ENCODE peak calls at places on chromosome 11, in eight cellular contexts. D, C, Z, Q, G, U, O and E are unnamed samples.

GRCh38 chr11:71937826-71938225 is 9.0 kb downstream of the RNF121 start:
- DNase-seq in D (no peak), C (no peak), Z (no peak), Q (no peak), G (no peak), U (no peak), O (no peak), E (no peak)

GRCh38 chr11:41612415-41612814 is 153.0 kb upstream of the LRRC4C start:
- DNase-seq in D (no peak), C (no peak), Z (peak; percentile 54), Q (no peak), G (peak; percentile 37), U (no peak), O (no peak), E (no peak)

GRCh38 chr11:99257131-99257530 is 236.4 kb downstream of the CNTN5 start:
- DNase-seq in D (no peak), C (no peak), Z (peak; percentile 54), Q (no peak), G (peak; percentile 32), U (no peak), O (no peak), E (no peak)

GRCh38 chr11:18775492-18776292 is 15.9 kb downstream of the PTPN5 start:
- DNase-seq in D (peak; percentile 31), C (peak; percentile 28), Z (peak; percentile 79), Q (peak; percentile 59), G (peak; percentile 79), U (peak; percentile 76), O (peak; percentile 57), E (peak; percentile 52)

GRCh38 chr11:93444671-93445073 is 98.5 kb downstream of the SMCO4 start:
- DNase-seq in D (peak; percentile 2), C (no peak), Z (peak; percentile 96), Q (no peak), G (peak; percentile 94), U (no peak), O (no peak), E (no peak)

GRCh38 chr11:10375280-10376048 is 70.6 kb downstream of the ADM start:
- DNase-seq in D (peak; percentile 95), C (no peak), Z (peak; percentile 93), Q (no peak), G (peak; percentile 30), U (no peak), O (no peak), E (no peak)

GRCh38 chr11:5123802-5124521 is 14.2 kb downstream of the OR52A5 start:
- DNase-seq in D (peak; percentile 76), C (peak; percentile 24), Z (peak; percentile 71), Q (no peak), G (peak; percentile 89), U (peak; percentile 48), O (peak; percentile 72), E (peak; percentile 26)

GRCh38 chr11:33722579-33723234 is 13.5 kb downstream of the CD59 start:
- DNase-seq in D (peak; percentile 80), C (no peak), Z (peak; percentile 86), Q (no peak), G (peak; percentile 53), U (no peak), O (no peak), E (peak; percentile 73)

GRCh38 chr11:83628622-83629347 is 342.6 kb upstream of the CCDC90B start:
- DNase-seq in D (no peak), C (no peak), Z (no peak), Q (no peak), G (no peak), U (no peak), O (no peak), E (no peak)

GRCh38 chr11:114190630-114191029 is 105.6 kb upstream of the NNMT start:
- DNase-seq in D (no peak), C (no peak), Z (no peak), Q (no peak), G (no peak), U (no peak), O (no peak), E (no peak)

GRCh38 chr11:27485930-27486773 is 13.6 kb upstream of the LGR4 start:
- DNase-seq in D (peak; percentile 61), C (no peak), Z (peak; percentile 85), Q (no peak), G (peak; percentile 57), U (no peak), O (peak; percentile 61), E (no peak)

GRCh38 chr11:45501980-45502545 is 163.4 kb downstream of the CHST1 start:
- DNase-seq in D (no peak), C (no peak), Z (no peak), Q (no peak), G (no peak), U (no peak), O (no peak), E (no peak)

GRCh38 chr11:6418958-6419611 is at the start of gene APBB1:
- DNase-seq in D (peak; percentile 48), C (peak; percentile 75), Z (peak; percentile 63), Q (peak; percentile 88), G (peak; percentile 66), U (peak; percentile 73), O (peak; percentile 81), E (peak; percentile 84)

GRCh38 chr11:86148339-86148738 is 79.5 kb upstream of the PICALM start:
- DNase-seq in D (no peak), C (no peak), Z (no peak), Q (no peak), G (peak; percentile 32), U (no peak), O (no peak), E (no peak)

GRCh38 chr11:48036011-48036410 is 55.7 kb downstream of the PTPRJ start:
- DNase-seq in D (peak; percentile 31), C (no peak), Z (no peak), Q (no peak), G (peak; percentile 77), U (no peak), O (no peak), E (no peak)

GRCh38 chr11:65743928-65744698 is 23.5 kb upstream of the RNASEH2C start:
- DNase-seq in D (no peak), C (no peak), Z (peak; percentile 70), Q (no peak), G (peak; percentile 44), U (peak; percentile 62), O (peak; percentile 6), E (peak; percentile 21)

DNA sequence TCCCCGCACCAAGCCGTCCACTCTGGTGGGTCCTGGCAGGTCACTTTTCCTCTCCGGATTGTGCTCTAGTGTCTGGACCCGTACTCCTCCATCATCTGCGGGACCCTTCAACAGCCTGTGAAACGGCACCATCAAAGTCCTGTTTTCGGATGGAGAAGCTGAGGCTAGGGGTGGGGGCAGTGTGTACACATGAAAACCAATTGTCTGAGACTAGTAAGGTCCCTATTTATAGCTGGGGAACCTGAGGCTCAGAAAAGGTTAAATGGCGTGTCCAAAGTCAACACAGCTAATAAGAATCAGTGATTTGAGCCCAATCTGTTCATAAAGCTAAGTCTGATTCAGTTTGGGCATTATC is 666 bp upstream of the LRRC32 start:
- DNase-seq in D (no peak), C (no peak), Z (no peak), Q (no peak), G (no peak), U (no peak), O (peak; percentile 61), E (no peak)
- H3K4me1 ChIP-seq in D (peaks cover 11% of the 10 kb centered on the region), C (peaks cover 66% of the 10 kb centered on the region), Z (no peaks in the 10 kb centered on the region), Q (peaks cover 27% of the 10 kb centered on the region), G (no peaks in the 10 kb centered on the region), U (peaks cover 25% of the 10 kb centered on the region), O (peaks cover 83% of the 10 kb centered on the region), E (no peaks in the 10 kb centered on the region)

GRCh38 chr11:115724709-115725108 is 220.5 kb upstream of the CADM1 start:
- DNase-seq in D (peak; percentile 90), C (no peak), Z (no peak), Q (no peak), G (no peak), U (no peak), O (no peak), E (no peak)

GRCh38 chr11:115717215-115717584 is 213.0 kb upstream of the CADM1 start:
- DNase-seq in D (peak; percentile 46), C (no peak), Z (no peak), Q (no peak), G (no peak), U (no peak), O (no peak), E (no peak)

GRCh38 chr11:115721309-115722007 is 217.2 kb upstream of the CADM1 start:
- DNase-seq in D (no peak), C (no peak), Z (no peak), Q (no peak), G (no peak), U (no peak), O (no peak), E (no peak)

GRCh38 chr11:115718945-115719344 is 214.7 kb upstream of the CADM1 start:
- DNase-seq in D (no peak), C (no peak), Z (no peak), Q (no peak), G (no peak), U (no peak), O (no peak), E (no peak)

GRCh38 chr11:115720537-115721308 is 216.5 kb upstream of the CADM1 start:
- DNase-seq in D (no peak), C (no peak), Z (no peak), Q (no peak), G (no peak), U (no peak), O (no peak), E (no peak)
- H3K27ac ChIP-seq in D (no peak overlapping the region), C (no peak overlapping the region), Z (no peak overlapping the region), Q (no peak overlapping the region), G (no peak overlapping the region), U (no peak overlapping the region), O (no peak overlapping the region), E (no peak overlapping the region)

DNA sequence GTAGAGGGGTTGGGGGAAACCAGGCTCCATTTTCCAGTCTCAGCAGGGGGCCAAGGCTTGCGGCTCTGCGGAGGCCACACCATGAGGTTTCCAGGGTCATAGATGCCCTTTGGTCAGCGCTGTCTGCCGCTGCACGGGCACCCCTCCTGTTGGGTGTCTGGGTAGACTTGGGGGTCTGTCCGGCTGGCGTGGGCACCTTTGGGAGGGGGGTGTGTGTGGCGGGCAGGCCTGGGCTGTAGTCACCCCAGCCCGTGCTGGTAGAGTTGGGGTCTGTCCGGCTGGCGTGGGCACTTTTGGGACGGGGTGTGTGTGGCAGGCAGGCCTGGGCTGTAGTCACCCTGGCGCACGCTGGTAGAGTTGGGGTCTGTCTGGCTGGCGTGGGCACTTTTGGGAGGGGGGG is 18.6 kb downstream of the LSP1 start:
- DNase-seq in D (no peak), C (peak; percentile 10), Z (no peak), Q (no peak), G (no peak), U (no peak), O (no peak), E (no peak)
- H3K4me3 ChIP-seq in D (no peak overlapping the region), C (peak overlapping the region; percentile 64), Z (no peak overlapping the region), Q (peak overlapping the region; percentile 33), G (no peak overlapping the region), U (peak overlapping the region; percentile 27), O (no peak overlapping the region), E (peak overlapping the region; percentile 56)

DNA sequence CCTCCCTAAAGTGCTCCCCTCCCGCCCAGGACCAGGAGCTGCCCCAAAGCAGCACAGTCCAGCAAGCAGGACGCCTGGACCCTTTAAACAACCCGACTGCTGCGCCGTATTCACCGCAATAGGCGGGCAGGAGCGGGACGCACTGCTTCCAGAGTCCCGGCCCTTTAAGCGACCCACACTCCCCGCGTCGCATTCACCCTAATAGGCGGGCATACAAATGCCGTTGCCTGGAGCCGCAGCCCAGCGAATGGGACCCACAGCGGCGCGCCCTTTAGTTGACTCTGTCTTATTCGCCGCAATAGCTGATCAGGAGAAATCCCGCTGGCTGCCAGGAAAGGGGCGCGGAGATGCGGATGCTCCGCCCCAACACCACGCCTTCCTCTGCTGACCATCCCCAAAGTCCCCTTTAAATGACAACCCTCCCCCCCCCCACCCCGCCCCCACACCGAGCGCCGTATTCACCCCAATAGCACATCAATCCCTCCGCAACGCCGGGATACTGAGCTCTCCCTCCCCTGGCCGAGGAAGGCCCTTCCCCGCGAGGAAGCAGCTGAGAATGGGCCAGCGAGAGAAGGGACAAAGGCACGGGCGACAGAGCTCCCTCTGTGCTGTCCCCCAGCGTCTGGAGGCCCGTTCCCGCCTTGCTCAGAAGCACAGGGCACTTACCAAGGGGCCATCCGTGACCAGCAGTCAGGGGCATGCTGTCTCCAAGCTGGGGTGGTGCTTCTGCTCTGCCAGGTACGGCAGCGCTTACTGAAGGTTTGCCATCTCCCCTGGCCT is 4.7 kb downstream of the OSBPL5 start:
- DNase-seq in D (peak; percentile 92), C (peak; percentile 90), Z (no peak), Q (no peak), G (peak; percentile 96), U (peak; percentile 84), O (peak; percentile 14), E (peak; percentile 91)
- H3K4me1 ChIP-seq in D (peaks cover 52% of the 10 kb centered on the region), C (peaks cover 95% of the 10 kb centered on the region), Z (peaks cover 3% of the 10 kb centered on the region), Q (peaks cover 47% of the 10 kb centered on the region), G (peaks cover 10% of the 10 kb centered on the region), U (peaks cover 56% of the 10 kb centered on the region), O (peaks cover 12% of the 10 kb centered on the region), E (peaks cover 54% of the 10 kb centered on the region)